ENCODE peak calls at places on chromosomes 6 and 20, in five cellular contexts. V is tibial nerve, A is D721Med, H is upper lobe of left lung, O is GM13977. X is an unnamed sample.
A peak's percentile ranks its signal among the peaks of the same experiment; 100 is the strongest.

GRCh38 chr6:167925011-167925410 is 72.5 kb upstream of the KIF25 start:
- DNase-seq in V (no peak), A (no peak), H (no peak), O (no peak), X (no peak)

GRCh38 chr6:107564223-107564855 is 74.4 kb downstream of the SOBP start:
- DNase-seq in V (no peak), A (no peak), H (no peak), O (no peak), X (no peak)

GRCh38 chr20:63087236-63087871 is 80.6 kb upstream of the BHLHE23 start:
- DNase-seq in V (no peak), A (peak; percentile 2), H (no peak), O (no peak), X (peak; percentile 63)

GRCh38 chr6:89118931-89119330 is 1.1 kb upstream of the SRSF12 start:
- DNase-seq in V (no peak), A (no peak), H (no peak), O (peak; percentile 22), X (no peak)

GRCh38 chr20:50165687-50166554 is 12.4 kb upstream of the PEDS1 start:
- DNase-seq in V (peak; percentile 97), A (peak; percentile 66), H (peak; percentile 99), O (peak; percentile 90), X (peak; percentile 87)

GRCh38 chr20:6490849-6491248 is 276.6 kb upstream of the BMP2 start:
- DNase-seq in V (no peak), A (no peak), H (no peak), O (no peak), X (no peak)

GRCh38 chr20:44785768-44786167 is 24.6 kb downstream of the RIMS4 start:
- DNase-seq in V (no peak), A (no peak), H (no peak), O (no peak), X (no peak)

GRCh38 chr6:15365273-15365687 is 119.4 kb downstream of the JARID2 start:
- DNase-seq in V (peak; percentile 62), A (no peak), H (peak; percentile 83), O (peak; percentile 27), X (no peak)

GRCh38 chr20:2756056-2756611 is 44.3 kb downstream of the CPXM1 start:
- DNase-seq in V (no peak), A (no peak), H (no peak), O (peak; percentile 26), X (no peak)

GRCh38 chr6:166786704-166787293 is 159.7 kb upstream of the RPS6KA2 start:
- DNase-seq in V (peak; percentile 60), A (no peak), H (no peak), O (peak; percentile 70), X (no peak)

GRCh38 chr6:158358450-158359077 is 46.3 kb downstream of the TULP4 start:
- DNase-seq in V (no peak), A (peak; percentile 35), H (no peak), O (no peak), X (no peak)
- TF ChIP-seq CTCF in V (no peak), A (no peak), H (no peak), O (no peak), X (no peak)

DNA sequence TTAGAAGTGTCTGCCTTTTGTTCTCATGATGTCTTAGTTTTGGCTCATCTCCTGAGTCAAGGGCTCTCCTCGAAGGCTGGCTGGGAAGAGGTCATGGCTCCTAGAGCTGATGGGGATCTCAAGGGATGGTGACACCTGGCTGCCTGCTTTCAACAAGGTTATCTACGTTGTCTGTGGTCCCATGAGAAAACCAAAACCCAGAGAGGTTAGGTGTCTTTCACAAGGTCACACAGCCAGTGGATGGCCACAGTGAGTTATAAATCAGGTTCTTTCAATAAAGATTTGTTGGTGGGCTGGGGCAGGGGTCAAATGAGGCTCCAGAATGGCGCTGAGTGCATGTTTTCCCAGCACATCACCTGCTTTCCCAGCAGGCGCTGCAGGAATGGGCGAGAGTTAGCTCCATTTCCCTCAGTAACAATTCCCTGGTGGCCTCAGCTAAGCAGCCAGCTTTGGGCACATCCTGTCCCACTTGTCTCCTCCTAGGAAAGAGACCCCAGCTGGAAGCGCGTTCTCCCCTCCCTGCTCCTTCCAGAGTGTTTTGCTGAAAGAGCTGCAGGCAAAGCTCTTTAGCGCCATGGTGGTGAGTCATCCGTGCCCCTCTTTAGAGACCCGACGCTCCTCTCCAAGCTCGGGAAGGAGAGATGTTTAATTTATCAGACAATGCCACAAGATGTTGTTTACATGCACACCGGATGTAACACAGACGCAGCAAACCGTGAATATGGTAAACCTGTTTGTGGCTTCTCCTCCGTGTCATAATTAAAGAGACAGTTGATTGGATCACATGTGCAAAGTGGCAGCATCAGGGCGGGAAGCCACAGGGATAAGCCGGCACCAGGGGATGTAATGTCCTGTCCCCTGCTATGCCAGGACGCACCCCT is 109.7 kb downstream of the LRFN2 start:
- DNase-seq in V (no peak), A (no peak), H (no peak), O (no peak), X (no peak)
- TF ChIP-seq CTCF in V (no peak), A (no peak), H (no peak), O (no peak), X (no peak)

DNA sequence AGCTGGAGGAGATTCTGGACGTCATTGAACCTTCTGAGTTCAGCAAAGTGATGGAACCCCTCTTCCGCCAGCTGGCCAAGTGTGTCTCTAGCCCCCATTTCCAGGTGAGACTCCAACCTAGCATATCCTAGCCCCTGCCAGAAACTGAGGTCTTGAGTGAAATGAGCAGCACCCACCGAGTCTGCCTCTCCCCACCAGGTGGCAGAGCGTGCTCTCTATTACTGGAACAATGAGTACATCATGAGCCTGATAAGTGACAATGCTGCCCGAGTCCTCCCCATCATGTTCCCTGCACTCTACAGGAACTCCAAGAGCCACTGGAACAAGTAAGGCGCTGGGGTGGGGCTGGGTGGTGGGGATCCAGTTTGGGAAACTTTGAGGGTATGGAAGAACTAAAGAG is 4.6 kb downstream of the MEA1 start:
- DNase-seq in V (no peak), A (no peak), H (no peak), O (peak; percentile 43), X (no peak)
- TF ChIP-seq CTCF in V (no peak), A (peak; percentile 34), H (no peak), O (peak; percentile 53), X (peak; percentile 64)

GRCh38 chr20:25196701-25197120 is 1.2 kb downstream of the ENTPD6 start:
- DNase-seq in V (no peak), A (no peak), H (no peak), O (no peak), X (no peak)

GRCh38 chr20:25194333-25194972 is 1.1 kb upstream of the ENTPD6 start:
- DNase-seq in V (no peak), A (no peak), H (no peak), O (no peak), X (no peak)

GRCh38 chr20:25197173-25197869 is 1.8 kb downstream of the ENTPD6 start:
- DNase-seq in V (no peak), A (no peak), H (no peak), O (no peak), X (no peak)

GRCh38 chr20:25195962-25196700 is 619 bp downstream of the ENTPD6 start:
- DNase-seq in V (no peak), A (no peak), H (no peak), O (no peak), X (no peak)

DNA sequence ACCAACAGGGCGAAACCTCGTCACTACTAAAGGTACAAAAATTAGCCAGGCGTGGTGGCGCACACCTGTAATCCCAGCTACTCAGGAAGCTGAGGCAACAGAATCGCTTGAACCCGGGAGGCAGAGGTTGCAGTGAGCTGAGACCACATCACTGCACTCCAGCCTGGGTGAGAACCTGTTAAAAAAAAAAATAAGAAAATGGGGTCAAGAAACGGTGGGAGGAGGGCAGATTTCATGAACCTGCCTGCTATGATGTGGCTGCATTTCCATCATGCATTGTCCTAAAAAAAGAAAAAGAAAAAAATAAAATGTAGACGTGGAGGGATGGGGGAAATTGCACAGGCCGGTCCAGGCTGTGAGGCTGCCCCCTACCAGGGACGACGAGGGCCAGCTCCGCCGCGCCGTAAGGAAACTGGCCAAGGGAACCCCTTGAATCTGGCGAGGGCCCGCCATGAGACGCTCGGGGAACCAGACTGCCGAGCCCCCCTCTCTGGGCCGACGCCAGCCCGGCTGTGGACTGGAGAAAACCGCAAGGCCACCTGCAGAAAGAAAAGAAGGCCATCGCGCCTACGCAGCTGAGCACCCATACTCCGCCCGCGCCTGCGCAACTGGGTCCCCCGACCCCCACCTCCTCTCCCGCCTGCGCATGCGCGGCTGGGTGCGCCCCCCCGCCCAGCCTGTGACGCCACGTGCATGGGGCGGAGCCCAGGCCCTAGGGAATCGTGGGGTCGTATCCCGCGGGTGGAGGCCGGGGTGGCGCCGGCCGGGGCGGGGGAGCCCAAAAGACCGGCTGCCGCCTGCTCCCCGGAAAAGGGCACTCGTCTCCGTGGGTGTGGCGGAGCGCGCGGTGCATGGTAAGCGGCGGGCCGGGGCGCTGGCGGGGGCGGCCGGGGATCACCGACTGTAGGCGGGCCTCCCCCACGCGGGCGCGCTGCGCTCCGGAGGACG is at the start of gene ENTPD6:
- DNase-seq in V (peak; percentile 88), A (peak; percentile 60), H (peak; percentile 89), O (peak; percentile 98), X (peak; percentile 93)
- TF ChIP-seq CTCF in V (peak; percentile 23), A (peak; percentile 9), H (no peak), O (peak; percentile 20), X (no peak)

DNA sequence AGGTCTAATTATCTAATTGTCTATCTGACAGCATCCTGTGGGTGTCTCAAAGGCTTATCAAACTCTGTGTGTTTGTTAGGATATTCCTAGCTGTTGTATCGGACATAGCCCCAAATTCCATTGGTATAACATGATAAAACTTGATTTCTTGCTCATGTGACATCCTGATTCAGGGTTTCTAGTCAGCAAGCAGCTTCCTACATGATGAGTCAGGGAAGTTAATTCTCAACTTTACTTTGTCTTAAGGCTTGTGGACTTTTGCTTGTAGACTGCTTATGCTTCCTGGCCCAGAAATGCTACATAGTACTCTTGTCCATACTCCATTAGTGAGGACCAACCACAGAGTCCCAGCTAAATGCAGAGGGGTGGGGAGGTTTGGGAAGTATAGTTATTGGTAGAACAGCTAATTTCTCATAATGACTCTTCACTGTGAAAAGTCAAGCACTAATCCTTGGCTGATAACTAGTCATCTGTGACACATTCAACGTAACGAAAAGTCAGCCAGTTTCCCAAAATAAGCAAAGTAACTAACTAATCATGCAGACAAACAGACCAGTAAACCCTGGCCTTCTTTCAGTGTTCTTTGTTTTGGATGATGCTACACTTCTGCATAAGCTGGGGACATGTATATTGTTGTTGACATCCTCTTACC is 25.8 kb downstream of the NKAIN2 start:
- DNase-seq in V (no peak), A (no peak), H (no peak), O (no peak), X (no peak)
- TF ChIP-seq CTCF in V (no peak), A (no peak), H (no peak), O (no peak), X (no peak)

X was measured in type B pancreatic cell.